ENCODE peak calls at places on chromosome X, in nine cellular contexts. Q is neural progenitor cell, J is lower lobe of right lung, H is A549, L is transverse colon, O is HCT116, Y is H9, F is BJ, X is left lung. S is an unnamed sample.

GRCh38 chrX:15277594-15277993 is 7.7 kb upstream of the ASB9 start:
- DNase-seq in O (no peak), L (no peak), H (no peak), X (no peak), Y (no peak), J (no peak), Q (no peak), F (no peak), S (no peak)

GRCh38 chrX:3712080-3712869 is 1.2 kb downstream of the PRKX start:
- DNase-seq in J (no peak), L (peak; percentile 19), F (no peak), Y (no peak), X (peak; percentile 37), Q (peak; percentile 12), H (no peak), O (no peak), S (no peak)

GRCh38 chrX:141935645-141936044 is 32.0 kb downstream of the MAGEC1 start:
- DNase-seq in Y (no peak), J (no peak), O (no peak), X (no peak), F (no peak), L (no peak), Q (no peak), H (no peak), S (no peak)

GRCh38 chrX:101550825-101551767 is 749 bp downstream of the ARMCX1 start:
- DNase-seq in O (no peak), F (no peak), Y (peak; percentile 41), H (no peak), J (peak; percentile 52), Q (peak; percentile 72), L (no peak), X (peak; percentile 56), S (no peak)

GRCh38 chrX:1592128-1592862 is 891 bp downstream of the AKAP17A start:
- DNase-seq in J (no peak), F (no peak), Y (peak; percentile 66), L (peak; percentile 38), Q (no peak), X (no peak), O (no peak), H (no peak), S (no peak)

GRCh38 chrX:103197721-103198306 is 17.1 kb upstream of the BEX4 start:
- DNase-seq in X (no peak), O (no peak), H (no peak), L (no peak), F (peak; percentile 35), Q (no peak), Y (no peak), J (no peak), S (no peak)

GRCh38 chrX:48468693-48469691 is 1.1 kb downstream of the SLC38A5 start:
- DNase-seq in H (no peak), Q (peak; percentile 27), J (no peak), O (no peak), L (peak; percentile 31), Y (peak; percentile 36), X (no peak), F (no peak), S (no peak)

GRCh38 chrX:48045410-48046311 is 25.8 kb downstream of the ZNF630 start:
- DNase-seq in O (peak; percentile 44), H (no peak), J (no peak), F (no peak), Y (no peak), L (no peak), Q (no peak), X (no peak), S (no peak)

GRCh38 chrX:63424063-63424462 is 72.9 kb upstream of the SPIN4 start:
- DNase-seq in L (no peak), Q (no peak), O (peak; percentile 40), F (no peak), J (no peak), Y (no peak), H (no peak), X (no peak), S (no peak)

GRCh38 chrX:82813671-82814078 is 694.4 kb upstream of the POU3F4 start:
- DNase-seq in H (peak; percentile 22), L (no peak), Q (no peak), Y (no peak), O (peak; percentile 80), F (no peak), X (no peak), J (no peak), S (no peak)

GRCh38 chrX:31397119-31397518 is 325.3 kb upstream of the FTHL17 start:
- DNase-seq in H (no peak), X (no peak), J (no peak), L (no peak), Q (no peak), F (peak; percentile 20), Y (no peak), O (no peak), S (no peak)

GRCh38 chrX:56564182-56564885 is 907 bp downstream of the UBQLN2 start:
- DNase-seq in Y (no peak), X (no peak), L (peak; percentile 11), H (no peak), O (no peak), F (no peak), J (no peak), Q (peak; percentile 39), S (no peak)

GRCh38 chrX:56564921-56565861 is 1.8 kb downstream of the UBQLN2 start:
- DNase-seq in H (no peak), O (no peak), X (no peak), J (no peak), Y (no peak), L (no peak), Q (peak; percentile 9), F (no peak), S (no peak)

GRCh38 chrX:56563231-56564116 is at the start of gene UBQLN2:
- DNase-seq in Q (peak; percentile 80), L (peak; percentile 85), X (peak; percentile 86), O (peak; percentile 31), J (peak; percentile 87), Y (peak; percentile 71), H (no peak), F (no peak), S (peak; percentile 35)
- TF ChIP-seq CTCF in Q (no peak), L (no peak), X (no peak), O (no peak), J (no peak), Y (no peak), H (no peak), F (peak; percentile 33), S (no peak)

DNA sequence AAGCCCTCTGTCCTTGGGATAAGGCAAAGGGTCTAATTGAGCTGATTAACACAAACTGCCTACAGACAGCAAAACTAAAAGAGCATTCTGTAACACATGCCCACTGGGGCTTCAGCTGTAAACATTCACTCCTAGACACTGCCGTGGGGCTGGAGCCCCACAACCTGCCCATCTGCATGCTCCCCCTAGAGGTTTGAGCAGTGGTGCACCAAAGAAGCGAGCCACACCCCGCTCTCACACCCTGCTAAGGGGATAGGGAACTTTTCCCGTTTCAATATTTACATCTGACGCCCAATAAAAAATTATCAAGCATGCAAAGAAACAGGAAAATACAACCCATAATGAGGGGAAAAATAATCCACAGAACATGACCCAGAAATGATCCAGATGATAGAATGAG is 46.9 kb upstream of the HSD17B10 start:
- DNase-seq in H (peak; percentile 32), J (no peak), X (no peak), F (no peak), Y (peak; percentile 32), Q (peak; percentile 19), L (peak; percentile 19), O (no peak), S (no peak)
- TF ChIP-seq CTCF in H (peak; percentile 45), J (peak; percentile 23), X (no peak), F (peak; percentile 50), Y (peak; percentile 54), Q (peak; percentile 51), L (peak; percentile 25), O (peak; percentile 56), S (no peak)

GRCh38 chrX:119570351-119570835 is 4.0 kb upstream of the UBE2A start:
- DNase-seq in X (no peak), L (no peak), J (no peak), H (no peak), Q (no peak), F (no peak), O (no peak), Y (no peak), S (no peak)

GRCh38 chrX:119573222-119573621 is 1.1 kb upstream of the UBE2A start:
- DNase-seq in Q (no peak), L (no peak), Y (no peak), O (no peak), F (no peak), H (no peak), J (no peak), X (no peak), S (no peak)

GRCh38 chrX:119579414-119579813 is 5.1 kb downstream of the UBE2A start:
- DNase-seq in Y (no peak), X (no peak), F (no peak), H (no peak), L (no peak), O (no peak), J (no peak), Q (no peak), S (no peak)

GRCh38 chrX:119573840-119574393 is 446 bp upstream of the UBE2A start:
- DNase-seq in Q (no peak), L (no peak), J (no peak), O (peak; percentile 15), Y (peak; percentile 42), H (peak; percentile 44), X (peak; percentile 37), F (no peak), S (no peak)

DNA sequence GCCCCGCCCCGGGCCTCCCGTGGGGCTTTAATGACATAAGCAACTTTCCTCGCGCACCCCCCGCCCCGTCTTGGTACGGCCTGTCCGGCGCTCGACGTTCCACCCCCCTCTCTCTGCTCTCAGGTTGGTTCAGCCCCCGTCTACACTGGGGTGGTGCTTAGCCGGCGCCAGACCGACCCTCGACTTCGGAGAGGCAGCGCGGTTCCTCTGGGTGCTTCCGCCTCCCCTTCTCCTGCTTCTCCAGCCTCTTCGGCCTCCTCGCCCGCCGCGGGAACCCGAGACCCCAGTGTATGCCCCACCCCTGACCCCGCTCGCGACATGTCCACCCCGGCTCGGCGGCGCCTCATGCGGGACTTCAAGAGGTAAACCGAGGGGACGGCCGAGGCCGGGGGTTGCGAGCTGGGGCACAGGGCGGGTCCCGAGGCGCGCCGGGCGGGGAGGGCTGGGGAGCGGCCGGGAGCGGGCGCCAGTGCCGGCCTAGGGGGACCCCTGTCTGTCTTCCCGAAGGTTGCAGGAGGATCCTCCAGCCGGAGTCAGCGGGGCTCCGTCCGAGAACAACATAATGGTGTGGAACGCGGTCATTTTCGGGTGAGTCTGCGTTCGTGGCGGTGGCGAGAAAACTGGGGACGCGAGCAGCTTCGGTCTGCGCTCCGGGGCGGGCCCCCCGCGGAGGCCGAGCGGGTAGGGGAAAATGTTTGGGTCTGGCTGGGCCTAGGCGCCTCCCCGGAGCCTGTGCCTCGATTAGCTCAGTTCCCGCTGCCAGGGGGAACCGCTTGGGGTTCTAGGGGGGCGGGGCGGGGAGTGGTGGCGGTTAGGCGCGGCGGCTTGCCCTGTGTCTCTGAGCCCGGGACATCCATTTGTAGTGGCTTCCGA is at the start of gene UBE2A:
- DNase-seq in Y (peak; percentile 87), X (peak; percentile 91), F (peak; percentile 32), L (peak; percentile 92), Q (peak; percentile 94), H (peak; percentile 85), J (peak; percentile 94), O (peak; percentile 79), S (peak; percentile 60)
- TF ChIP-seq CTCF in Y (peak; percentile 43), X (no peak), F (peak; percentile 38), L (peak; percentile 52), Q (peak; percentile 35), H (peak; percentile 22), J (peak; percentile 41), O (peak; percentile 8), S (no peak)

DNA sequence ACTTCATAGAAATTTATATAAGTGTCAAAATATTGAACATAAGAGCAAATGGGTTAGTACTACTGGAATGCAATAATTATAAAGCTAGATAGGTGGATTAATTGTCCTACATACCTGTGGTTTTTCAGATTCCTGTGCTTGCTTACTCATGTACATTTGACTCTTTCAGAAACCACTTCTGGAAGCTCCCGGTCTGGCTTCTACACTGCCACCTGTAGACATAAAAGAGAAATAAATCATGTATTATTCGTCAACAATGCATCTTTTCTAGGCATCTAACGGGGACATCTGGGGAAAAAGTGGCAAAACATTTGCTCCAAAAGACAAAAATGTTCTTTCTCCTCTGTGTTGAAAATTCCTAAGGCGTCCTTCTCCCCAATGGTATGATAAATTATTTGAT is 648.6 kb upstream of the DIPK2B start:
- DNase-seq in F (no peak), J (no peak), O (peak; percentile 57), X (no peak), H (peak; percentile 43), Y (no peak), Q (peak; percentile 32), L (no peak), S (no peak)
- TF ChIP-seq CTCF in F (peak; percentile 33), J (peak; percentile 23), O (no peak), X (no peak), H (peak; percentile 51), Y (peak; percentile 37), Q (peak; percentile 42), L (no peak), S (no peak)

S was measured in omental fat pad.